ENCODE peak calls at places on chromosomes 3 and 15, in five cellular contexts. One of them, this sample, is unnamed.
A peak's percentile ranks its signal among the peaks of the same experiment; 100 is the strongest.

GRCh38 chr15:95290376-95290973 is 1040.0 kb upstream of the NR2F2 start:
- DNase-seq in T-helper 2 cell: no peak
- DNase-seq in AG08395: no peak
- DNase-seq in NCI-H2107: no peak
- DNase-seq in stimulated activated CD4-positive, alpha-beta T cell treated with anti-CD3 and anti-CD28 coated beads, Interleukin-2, amount 100 ng/mL, for 48 hours: no peak
- DNase-seq in this sample: no peak

GRCh38 chr3:54965746-54966145 is 37.9 kb upstream of the LRTM1 start:
- DNase-seq in T-helper 2 cell: no peak
- DNase-seq in AG08395: peak; percentile 83
- DNase-seq in NCI-H2107: no peak
- DNase-seq in stimulated activated CD4-positive, alpha-beta T cell treated with anti-CD3 and anti-CD28 coated beads, Interleukin-2, amount 100 ng/mL, for 48 hours: no peak
- DNase-seq in this sample: peak; percentile 75

GRCh38 chr3:14300721-14301377 is 101.6 kb upstream of the SLC6A6 start:
- DNase-seq in T-helper 2 cell: no peak
- DNase-seq in AG08395: peak; percentile 32
- DNase-seq in NCI-H2107: no peak
- DNase-seq in stimulated activated CD4-positive, alpha-beta T cell treated with anti-CD3 and anti-CD28 coated beads, Interleukin-2, amount 100 ng/mL, for 48 hours: no peak
- DNase-seq in this sample: peak; percentile 36

GRCh38 chr15:63044645-63045437 is 2.3 kb downstream of the TPM1 start:
- DNase-seq in T-helper 2 cell: no peak
- DNase-seq in AG08395: no peak
- DNase-seq in NCI-H2107: no peak
- DNase-seq in stimulated activated CD4-positive, alpha-beta T cell treated with anti-CD3 and anti-CD28 coated beads, Interleukin-2, amount 100 ng/mL, for 48 hours: no peak
- DNase-seq in this sample: peak; percentile 56

GRCh38 chr3:41522620-41523019 is 323.3 kb downstream of the CTNNB1 start:
- DNase-seq in T-helper 2 cell: no peak
- DNase-seq in AG08395: no peak
- DNase-seq in NCI-H2107: no peak
- DNase-seq in stimulated activated CD4-positive, alpha-beta T cell treated with anti-CD3 and anti-CD28 coated beads, Interleukin-2, amount 100 ng/mL, for 48 hours: no peak
- DNase-seq in this sample: no peak

GRCh38 chr3:167656821-167657220 is 3.1 kb upstream of the WDR49 start:
- DNase-seq in T-helper 2 cell: no peak
- DNase-seq in AG08395: no peak
- DNase-seq in NCI-H2107: no peak
- DNase-seq in stimulated activated CD4-positive, alpha-beta T cell treated with anti-CD3 and anti-CD28 coated beads, Interleukin-2, amount 100 ng/mL, for 48 hours: no peak
- DNase-seq in this sample: no peak

GRCh38 chr3:145807990-145808389 is 353.0 kb downstream of the PLOD2 start:
- DNase-seq in T-helper 2 cell: no peak
- DNase-seq in AG08395: peak; percentile 8
- DNase-seq in NCI-H2107: no peak
- DNase-seq in stimulated activated CD4-positive, alpha-beta T cell treated with anti-CD3 and anti-CD28 coated beads, Interleukin-2, amount 100 ng/mL, for 48 hours: no peak
- DNase-seq in this sample: no peak

GRCh38 chr3:54836876-54837275 is 91.0 kb downstream of the LRTM1 start:
- DNase-seq in T-helper 2 cell: no peak
- DNase-seq in AG08395: no peak
- DNase-seq in NCI-H2107: no peak
- DNase-seq in stimulated activated CD4-positive, alpha-beta T cell treated with anti-CD3 and anti-CD28 coated beads, Interleukin-2, amount 100 ng/mL, for 48 hours: no peak
- DNase-seq in this sample: no peak

GRCh38 chr3:121992601-121993560 is 29.2 kb downstream of the ILDR1 start:
- DNase-seq in T-helper 2 cell: no peak
- DNase-seq in AG08395: no peak
- DNase-seq in NCI-H2107: no peak
- DNase-seq in stimulated activated CD4-positive, alpha-beta T cell treated with anti-CD3 and anti-CD28 coated beads, Interleukin-2, amount 100 ng/mL, for 48 hours: no peak
- DNase-seq in this sample: no peak

GRCh38 chr3:45499529-45499928 is 95.0 kb upstream of the LIMD1 start:
- DNase-seq in T-helper 2 cell: no peak
- DNase-seq in AG08395: peak; percentile 70
- DNase-seq in NCI-H2107: no peak
- DNase-seq in stimulated activated CD4-positive, alpha-beta T cell treated with anti-CD3 and anti-CD28 coated beads, Interleukin-2, amount 100 ng/mL, for 48 hours: no peak
- DNase-seq in this sample: peak; percentile 72

GRCh38 chr3:192215-192929 is 4.2 kb upstream of the CHL1 start:
- DNase-seq in T-helper 2 cell: no peak
- DNase-seq in AG08395: no peak
- DNase-seq in NCI-H2107: no peak
- DNase-seq in stimulated activated CD4-positive, alpha-beta T cell treated with anti-CD3 and anti-CD28 coated beads, Interleukin-2, amount 100 ng/mL, for 48 hours: no peak
- DNase-seq in this sample: no peak

GRCh38 chr3:54322354-54322753 is 200.0 kb downstream of the CACNA2D3 start:
- DNase-seq in T-helper 2 cell: no peak
- DNase-seq in AG08395: no peak
- DNase-seq in NCI-H2107: no peak
- DNase-seq in stimulated activated CD4-positive, alpha-beta T cell treated with anti-CD3 and anti-CD28 coated beads, Interleukin-2, amount 100 ng/mL, for 48 hours: no peak
- DNase-seq in this sample: no peak

GRCh38 chr3:71406945-71407629 is 176.4 kb downstream of the FOXP1 start:
- DNase-seq in T-helper 2 cell: no peak
- DNase-seq in AG08395: no peak
- DNase-seq in NCI-H2107: no peak
- DNase-seq in stimulated activated CD4-positive, alpha-beta T cell treated with anti-CD3 and anti-CD28 coated beads, Interleukin-2, amount 100 ng/mL, for 48 hours: no peak
- DNase-seq in this sample: peak; percentile 44

GRCh38 chr3:104819333-104819732 is 547.4 kb upstream of the ALCAM start:
- DNase-seq in T-helper 2 cell: no peak
- DNase-seq in AG08395: no peak
- DNase-seq in NCI-H2107: no peak
- DNase-seq in stimulated activated CD4-positive, alpha-beta T cell treated with anti-CD3 and anti-CD28 coated beads, Interleukin-2, amount 100 ng/mL, for 48 hours: no peak
- DNase-seq in this sample: no peak

GRCh38 chr3:171566803-171567422 is 106.7 kb upstream of the TNIK start:
- DNase-seq in T-helper 2 cell: no peak
- DNase-seq in AG08395: peak; percentile 61
- DNase-seq in NCI-H2107: peak; percentile 61
- DNase-seq in stimulated activated CD4-positive, alpha-beta T cell treated with anti-CD3 and anti-CD28 coated beads, Interleukin-2, amount 100 ng/mL, for 48 hours: no peak
- DNase-seq in this sample: peak; percentile 30

GRCh38 chr15:82045179-82045891 is 483 bp downstream of the MEX3B start:
- DNase-seq in T-helper 2 cell: no peak
- DNase-seq in AG08395: peak; percentile 40
- DNase-seq in NCI-H2107: no peak
- DNase-seq in stimulated activated CD4-positive, alpha-beta T cell treated with anti-CD3 and anti-CD28 coated beads, Interleukin-2, amount 100 ng/mL, for 48 hours: peak; percentile 8
- DNase-seq in this sample: peak; percentile 46

GRCh38 chr3:70882104-70882503 is 569.7 kb upstream of the MDFIC2 start:
- DNase-seq in T-helper 2 cell: no peak
- DNase-seq in AG08395: no peak
- DNase-seq in NCI-H2107: no peak
- DNase-seq in stimulated activated CD4-positive, alpha-beta T cell treated with anti-CD3 and anti-CD28 coated beads, Interleukin-2, amount 100 ng/mL, for 48 hours: no peak
- DNase-seq in this sample: no peak

This sample was measured in AG10803.